ENCODE peak calls at places on chromosomes 5 and 9, in six cellular contexts. One of them, this sample, is unnamed.

GRCh38 chr5:102713682-102714231 is 41.3 kb upstream of the PAM start:
- DNase-seq in K562: no peak
- DNase-seq in stomach: no peak
- DNase-seq in NCI-H510A: peak; percentile 7
- DNase-seq in dorsolateral prefrontal cortex: no peak
- DNase-seq in uterus: no peak
- DNase-seq in this sample: no peak

GRCh38 chr5:96984506-96985192 is 48.8 kb downstream of the LNPEP start:
- DNase-seq in uterus: no peak
- DNase-seq in NCI-H510A: no peak
- DNase-seq in dorsolateral prefrontal cortex: no peak
- DNase-seq in K562: no peak
- DNase-seq in stomach: no peak
- DNase-seq in this sample: no peak

GRCh38 chr9:93130861-93131481 is 3.1 kb downstream of the NINJ1 start:
- DNase-seq in NCI-H510A: no peak
- DNase-seq in K562: no peak
- DNase-seq in stomach: no peak
- DNase-seq in uterus: peak; percentile 36
- DNase-seq in dorsolateral prefrontal cortex: no peak
- DNase-seq in this sample: no peak

GRCh38 chr5:57804007-57804444 is 321.4 kb upstream of the ACTBL2 start:
- DNase-seq in uterus: no peak
- DNase-seq in stomach: no peak
- DNase-seq in dorsolateral prefrontal cortex: no peak
- DNase-seq in K562: no peak
- DNase-seq in NCI-H510A: no peak
- DNase-seq in this sample: no peak

GRCh38 chr9:38385896-38386295 is 6.6 kb upstream of the ALDH1B1 start:
- DNase-seq in uterus: no peak
- DNase-seq in K562: no peak
- DNase-seq in stomach: no peak
- DNase-seq in NCI-H510A: no peak
- DNase-seq in dorsolateral prefrontal cortex: no peak
- DNase-seq in this sample: no peak

GRCh38 chr9:136059321-136059791 is 35.7 kb downstream of the NACC2 start:
- DNase-seq in NCI-H510A: no peak
- DNase-seq in uterus: peak; percentile 16
- DNase-seq in K562: no peak
- DNase-seq in dorsolateral prefrontal cortex: no peak
- DNase-seq in stomach: no peak
- DNase-seq in this sample: no peak

GRCh38 chr5:72604111-72604792 is 97.0 kb upstream of the ZNF366 start:
- DNase-seq in NCI-H510A: peak; percentile 8
- DNase-seq in stomach: no peak
- DNase-seq in dorsolateral prefrontal cortex: no peak
- DNase-seq in K562: no peak
- DNase-seq in uterus: no peak
- DNase-seq in this sample: no peak

GRCh38 chr9:126413470-126414051 is 86.9 kb downstream of the MVB12B start:
- DNase-seq in K562: no peak
- DNase-seq in dorsolateral prefrontal cortex: no peak
- DNase-seq in uterus: no peak
- DNase-seq in NCI-H510A: peak; percentile 80
- DNase-seq in stomach: no peak
- DNase-seq in this sample: no peak

GRCh38 chr5:167030500-167031120 is 1260.8 kb upstream of the WWC1 start:
- DNase-seq in stomach: no peak
- DNase-seq in NCI-H510A: no peak
- DNase-seq in dorsolateral prefrontal cortex: no peak
- DNase-seq in uterus: no peak
- DNase-seq in K562: no peak
- DNase-seq in this sample: no peak

GRCh38 chr9:123090198-123090896 is 56.9 kb downstream of the GPR21 start:
- DNase-seq in NCI-H510A: no peak
- DNase-seq in stomach: no peak
- DNase-seq in uterus: no peak
- DNase-seq in K562: no peak
- DNase-seq in dorsolateral prefrontal cortex: no peak
- DNase-seq in this sample: no peak

GRCh38 chr5:2805080-2805479 is 53.6 kb upstream of the IRX2 start:
- DNase-seq in K562: no peak
- DNase-seq in dorsolateral prefrontal cortex: no peak
- DNase-seq in uterus: no peak
- DNase-seq in NCI-H510A: no peak
- DNase-seq in stomach: peak; percentile 60
- DNase-seq in this sample: no peak

GRCh38 chr5:118788351-118788750 is 200.0 kb downstream of the DTWD2 start:
- DNase-seq in dorsolateral prefrontal cortex: no peak
- DNase-seq in uterus: no peak
- DNase-seq in stomach: no peak
- DNase-seq in K562: no peak
- DNase-seq in NCI-H510A: no peak
- DNase-seq in this sample: no peak

GRCh38 chr9:98558575-98558974 is 150.2 kb downstream of the GABBR2 start:
- DNase-seq in NCI-H510A: no peak
- DNase-seq in stomach: no peak
- DNase-seq in dorsolateral prefrontal cortex: peak; percentile 64
- DNase-seq in K562: no peak
- DNase-seq in uterus: no peak
- DNase-seq in this sample: no peak

GRCh38 chr5:43661102-43661501 is 58.1 kb downstream of the NNT start:
- DNase-seq in K562: no peak
- DNase-seq in uterus: peak; percentile 28
- DNase-seq in NCI-H510A: no peak
- DNase-seq in dorsolateral prefrontal cortex: no peak
- DNase-seq in stomach: no peak
- DNase-seq in this sample: peak; percentile 18

GRCh38 chr5:151628112-151628823 is 37.1 kb upstream of the FAT2 start:
- DNase-seq in dorsolateral prefrontal cortex: no peak
- DNase-seq in NCI-H510A: no peak
- DNase-seq in K562: no peak
- DNase-seq in uterus: no peak
- DNase-seq in stomach: no peak
- DNase-seq in this sample: no peak